ENCODE peak calls at places on chromosomes 12 and 14, in eight cellular contexts. B is upper lobe of right lung, E is Peyer's patch, T is ascending aorta, I is neural progenitor cell, U is OCI-LY7, S is Panc1, L is choroid plexus epithelial cell. A is an unnamed sample.

GRCh38 chr12:132523576-132524331 is 33.8 kb downstream of the FBRSL1 start:
- DNase-seq in B (peak), E (peak), T (no peak), I (peak), U (peak), S (peak), L (peak), A (peak)

GRCh38 chr12:87413784-87414183 is 615.4 kb downstream of the C12orf50 start:
- DNase-seq in B (no peak), E (no peak), T (no peak), I (no peak), U (no peak), S (no peak), L (peak), A (no peak)

GRCh38 chr12:130463259-130463658 is 125.6 kb downstream of the PIWIL1 start:
- DNase-seq in B (no peak), E (no peak), T (no peak), I (no peak), U (no peak), S (no peak), L (no peak), A (peak)

GRCh38 chr14:37824936-37825698 is 229.7 kb downstream of the TTC6 start:
- DNase-seq in B (no peak), E (no peak), T (no peak), I (no peak), U (no peak), S (no peak), L (peak), A (no peak)

GRCh38 chr14:54011001-54011400 is 54.4 kb upstream of the BMP4 start:
- DNase-seq in B (no peak), E (no peak), T (no peak), I (peak), U (no peak), S (no peak), L (no peak), A (no peak)

GRCh38 chr12:119512772-119513497 is 80.6 kb upstream of the TMEM233 start:
- DNase-seq in B (no peak), E (no peak), T (no peak), I (peak), U (peak), S (no peak), L (peak), A (no peak)

GRCh38 chr12:130101370-130101769 is 60.9 kb upstream of the FZD10 start:
- DNase-seq in B (no peak), E (no peak), T (no peak), I (no peak), U (no peak), S (no peak), L (no peak), A (no peak)

GRCh38 chr12:111434680-111435338 is 29.1 kb downstream of the SH2B3 start:
- DNase-seq in B (no peak), E (peak), T (peak), I (no peak), U (peak), S (no peak), L (peak), A (no peak)

GRCh38 chr12:58812229-58812628 is 108.1 kb downstream of the LRIG3 start:
- DNase-seq in B (no peak), E (no peak), T (no peak), I (no peak), U (no peak), S (no peak), L (no peak), A (peak)

GRCh38 chr12:91384391-91384790 is 201.8 kb upstream of the DCN start:
- DNase-seq in B (no peak), E (no peak), T (no peak), I (no peak), U (no peak), S (no peak), L (no peak), A (no peak)

GRCh38 chr12:91387461-91388134 is 205.0 kb upstream of the DCN start:
- DNase-seq in B (no peak), E (no peak), T (no peak), I (no peak), U (no peak), S (no peak), L (no peak), A (peak)

GRCh38 chr12:91383106-91383505 is 200.5 kb upstream of the DCN start:
- DNase-seq in B (no peak), E (no peak), T (no peak), I (no peak), U (no peak), S (no peak), L (peak), A (no peak)

DNA sequence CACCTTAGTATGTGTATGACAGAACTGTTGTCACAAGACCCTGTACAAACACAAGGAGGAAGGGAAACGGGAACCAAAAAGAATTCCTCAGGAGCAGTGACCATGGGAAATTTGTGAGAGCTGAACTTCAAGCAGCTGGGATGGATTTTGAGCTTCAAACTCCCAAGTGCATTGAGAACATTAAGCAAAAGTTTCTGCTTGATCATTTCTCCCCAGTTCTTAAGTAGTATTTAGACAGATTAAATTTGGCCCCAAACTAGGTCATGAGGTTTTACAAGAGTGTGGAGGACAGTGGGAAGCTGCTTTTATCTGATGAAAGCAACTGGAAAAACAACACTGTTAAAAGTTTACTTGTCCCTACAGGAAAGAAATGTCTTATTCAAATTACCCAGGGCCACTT is 206.0 kb upstream of the DCN start:
- DNase-seq in B (no peak), E (no peak), T (no peak), I (no peak), U (no peak), S (no peak), L (peak), A (no peak)
- H3K4me3 ChIP-seq in B (no peak), E (no peak), T (no peak), I (no peak), U (no peak), S (no peak), L (no peak), A (no peak)

DNA sequence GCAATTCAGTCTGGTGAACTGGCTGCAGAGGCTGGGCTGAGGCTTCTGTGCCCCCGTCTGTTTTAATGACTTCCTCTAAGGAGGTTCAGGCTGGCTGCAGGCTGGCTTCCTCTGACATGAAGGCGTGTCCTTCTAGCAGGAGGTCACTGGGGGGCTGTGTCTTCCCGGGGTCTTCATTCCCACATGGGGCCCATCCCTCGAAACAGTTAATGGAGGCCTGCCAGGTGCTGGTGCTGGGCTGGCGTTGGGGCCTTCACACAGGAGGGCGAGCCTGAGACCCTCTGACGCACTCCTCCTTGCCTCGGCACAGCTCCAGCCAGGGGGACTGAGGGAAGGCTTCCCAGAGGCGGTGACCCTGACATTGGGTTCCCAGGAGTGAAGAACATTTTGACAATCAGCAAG is 57.7 kb upstream of the DLK1 start:
- DNase-seq in B (no peak), E (no peak), T (no peak), I (no peak), U (no peak), S (no peak), L (no peak), A (no peak)
- H3K4me3 ChIP-seq in B (no peak), E (no peak), T (no peak), I (no peak), U (no peak), S (no peak), L (no peak), A (no peak)

GRCh38 chr12:1844223-1844622 is 23.9 kb downstream of the LRTM2 start:
- DNase-seq in B (peak), E (no peak), T (peak), I (no peak), U (no peak), S (no peak), L (no peak), A (peak)
- H3K4me3 ChIP-seq in B (no peak), E (no peak), T (no peak), I (no peak), U (no peak), S (no peak), L (no peak), A (no peak)

GRCh38 chr14:105473677-105474477 is 744 bp upstream of the CRIP2 start:
- DNase-seq in B (peak), E (peak), T (peak), I (peak), U (no peak), S (no peak), L (peak), A (peak)
- H3K4me3 ChIP-seq in B (peak), E (peak), T (peak), I (peak), U (peak), S (peak), L (peak), A (peak)

DNA sequence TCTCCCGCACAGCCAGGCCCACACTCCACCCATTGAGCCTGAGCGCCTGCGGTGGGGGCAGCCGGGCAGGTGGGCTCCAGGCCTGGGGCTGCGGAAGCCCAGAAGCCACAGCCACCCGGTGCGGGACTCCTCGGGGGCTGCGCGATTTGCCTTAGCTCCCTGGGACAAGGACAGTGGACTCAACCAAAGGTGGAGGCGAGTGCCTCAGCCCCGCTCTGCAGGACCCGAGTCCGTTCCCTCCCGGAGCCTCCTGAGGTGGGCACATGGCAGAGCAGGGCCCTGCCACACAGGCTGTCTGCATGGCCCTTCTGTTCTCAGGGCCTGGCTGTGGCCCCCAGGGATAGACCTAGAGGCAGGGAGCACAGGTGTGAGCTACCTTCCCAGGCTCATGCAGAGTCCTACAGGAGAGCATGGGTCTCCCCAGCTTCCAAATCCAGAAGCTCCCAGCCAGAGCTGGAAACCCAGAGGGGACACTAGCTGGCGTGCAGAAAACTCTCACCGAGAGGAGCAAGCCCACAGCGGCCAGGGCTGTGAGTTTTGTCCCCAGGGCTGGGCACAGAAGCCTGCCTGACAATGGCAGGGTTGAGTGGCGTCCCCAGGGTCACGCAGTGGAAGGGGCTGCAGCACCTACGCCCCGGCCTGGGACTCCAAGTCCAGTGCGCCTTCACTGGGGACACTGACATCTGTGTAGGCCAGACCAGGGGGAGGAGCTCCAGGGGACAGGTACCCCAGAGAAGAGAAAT is 22.2 kb upstream of the LRTM2 start:
- DNase-seq in B (peak), E (peak), T (peak), I (no peak), U (no peak), S (no peak), L (no peak), A (no peak)
- H3K4me3 ChIP-seq in B (no peak), E (no peak), T (no peak), I (no peak), U (no peak), S (no peak), L (no peak), A (no peak)

A was measured in WERI-Rb-1.